ENCODE peak calls at places on chromosomes 11 and 22, in seven cellular contexts. U is A172; H is fibroblast of lung; Q is activated CD4-positive, alpha-beta T cell treated with anti-CD3 and anti-CD28 coated beads for 24 hours; A is nephron progenitor cell; C is NCI-H146; W is T-helper 2 cell treated with Interferon-gamma antibody and Interleukin-4, amounts not matched to agents 5 μg/mL and 100 μg/mL, for 36 hours. Y is an unnamed sample.

GRCh38 chr11:116148056-116148455 is 624.7 kb downstream of the BUD13 start:
- DNase-seq in U (no peak), H (no peak), Q (no peak), A (peak; percentile 47), C (peak; percentile 54), W (no peak), Y (no peak)

GRCh38 chr11:126608626-126609010 is 253.1 kb downstream of the ST3GAL4 start:
- DNase-seq in U (no peak), H (no peak), Q (no peak), A (no peak), C (peak; percentile 43), W (no peak), Y (no peak)

GRCh38 chr11:86435711-86436110 is 61.0 kb downstream of the CCDC81 start:
- DNase-seq in U (no peak), H (no peak), Q (no peak), A (no peak), C (no peak), W (no peak), Y (no peak)

GRCh38 chr11:8209208-8209807 is 40.5 kb upstream of the RIC3 start:
- DNase-seq in U (no peak), H (no peak), Q (peak; percentile 13), A (no peak), C (peak; percentile 27), W (no peak), Y (no peak)

GRCh38 chr22:36129985-36130384 is 30.6 kb downstream of the APOL3 start:
- DNase-seq in U (no peak), H (peak; percentile 12), Q (no peak), A (no peak), C (no peak), W (no peak), Y (no peak)

GRCh38 chr22:45896153-45896951 is 80.6 kb downstream of the WNT7B start:
- DNase-seq in U (no peak), H (no peak), Q (no peak), A (no peak), C (no peak), W (no peak), Y (no peak)

GRCh38 chr11:103683581-103683980 is 352.9 kb upstream of the DDI1 start:
- DNase-seq in U (peak; percentile 4), H (peak; percentile 36), Q (no peak), A (no peak), C (no peak), W (no peak), Y (no peak)

GRCh38 chr11:17991799-17992433 is 20.9 kb downstream of the SERGEF start:
- DNase-seq in U (peak; percentile 58), H (peak; percentile 75), Q (no peak), A (peak; percentile 49), C (peak; percentile 63), W (peak; percentile 32), Y (no peak)

GRCh38 chr11:32316846-32317525 is 118.4 kb downstream of the WT1 start:
- DNase-seq in U (no peak), H (peak; percentile 24), Q (no peak), A (no peak), C (no peak), W (no peak), Y (no peak)

GRCh38 chr11:46273511-46274205 is 3.8 kb upstream of the CREB3L1 start:
- DNase-seq in U (no peak), H (no peak), Q (no peak), A (no peak), C (peak; percentile 83), W (no peak), Y (no peak)

GRCh38 chr11:69497221-69497787 is 15.8 kb downstream of the LINC01488 start:
- DNase-seq in U (peak; percentile 98), H (peak; percentile 94), Q (no peak), A (peak; percentile 48), C (no peak), W (no peak), Y (no peak)

GRCh38 chr11:9574806-9575530 is 1.5 kb downstream of the WEE1 start:
- DNase-seq in U (peak; percentile 90), H (peak; percentile 92), Q (no peak), A (peak; percentile 48), C (peak; percentile 73), W (no peak), Y (no peak)

GRCh38 chr11:111063711-111064110 is 181.8 kb upstream of the POU2AF2 start:
- DNase-seq in U (peak; percentile 2), H (peak; percentile 42), Q (no peak), A (no peak), C (no peak), W (no peak), Y (no peak)

GRCh38 chr22:26564672-26565071 is 25.3 kb downstream of the TPST2 start:
- DNase-seq in U (no peak), H (no peak), Q (no peak), A (no peak), C (no peak), W (no peak), Y (no peak)